ENCODE peak calls at places on chromosomes 13 and 19, in five cellular contexts. R is HEK293T; W is ACHN; X is stimulated activated CD4-positive, alpha-beta T cell treated with anti-CD3 and anti-CD28 coated beads, TNF-alpha, amount 100 ng/mL, for 1 hour; C is activated CD4-positive, alpha-beta T cell treated with anti-CD3 and anti-CD28 coated beads for 24 hours. P is an unnamed sample.

GRCh38 chr13:51538626-51539179 is 45.6 kb upstream of the WDFY2 start:
- DNase-seq in R (no peak), W (no peak), X (no peak), C (no peak), P (no peak)

GRCh38 chr19:12666305-12667048 is at the start of the genes MAN2B1 and WDR83:
- DNase-seq in R (peak), W (peak), X (peak), C (peak), P (peak)

GRCh38 chr19:17944301-17944700 is 11.5 kb downstream of the CCDC124 start:
- DNase-seq in R (no peak), W (peak), X (no peak), C (no peak), P (no peak)

GRCh38 chr19:58581227-58582141 is 8.3 kb upstream of the MZF1 start:
- DNase-seq in R (peak), W (no peak), X (peak), C (peak), P (peak)

GRCh38 chr19:9939301-9939913 is 3.1 kb upstream of the OLFM2 start:
- DNase-seq in R (no peak), W (no peak), X (no peak), C (no peak), P (no peak)

GRCh38 chr19:52369463-52370340 is at the start of gene ZNF880:
- DNase-seq in R (peak), W (no peak), X (peak), C (peak), P (peak)

GRCh38 chr19:17237747-17238706 is 7.7 kb downstream of the NR2F6 start:
- DNase-seq in R (no peak), W (no peak), X (no peak), C (no peak), P (no peak)

GRCh38 chr13:113239986-113240385 is 30.6 kb downstream of the CUL4A start:
- DNase-seq in R (no peak), W (no peak), X (no peak), C (no peak), P (no peak)

GRCh38 chr19:10344780-10345179 is 5.4 kb upstream of the ICAM3 start:
- DNase-seq in R (no peak), W (no peak), X (no peak), C (no peak), P (no peak)

GRCh38 chr19:2533072-2533425 is 57.1 kb downstream of the GADD45B start:
- DNase-seq in R (no peak), W (no peak), X (no peak), C (no peak), P (no peak)

GRCh38 chr19:4393947-4394590 is 6.3 kb downstream of the SH3GL1 start:
- DNase-seq in R (no peak), W (no peak), X (no peak), C (no peak), P (no peak)

GRCh38 chr13:38473305-38473704 is 123.7 kb downstream of the UFM1 start:
- DNase-seq in R (no peak), W (no peak), X (no peak), C (no peak), P (no peak)

GRCh38 chr19:30070970-30071632 is 129.1 kb downstream of the URI1 start:
- DNase-seq in R (no peak), W (no peak), X (no peak), C (no peak), P (no peak)

GRCh38 chr13:32206097-32206740 is 108.9 kb downstream of the ZAR1L start:
- DNase-seq in R (no peak), W (no peak), X (no peak), C (no peak), P (no peak)

GRCh38 chr13:61253105-61253877 is 162.4 kb downstream of the PCDH20 start:
- DNase-seq in R (no peak), W (no peak), X (no peak), C (no peak), P (no peak)

GRCh38 chr19:46537136-46538097 is 41.8 kb upstream of the PNMA8B start:
- DNase-seq in R (peak), W (peak), X (peak), C (peak), P (no peak)

GRCh38 chr19:33293255-33294057 is 8.9 kb downstream of the CEBPA start:
- DNase-seq in R (peak), W (no peak), X (no peak), C (no peak), P (no peak)

GRCh38 chr19:8085606-8086464 is 33.3 kb downstream of the CCL25 start:
- DNase-seq in R (no peak), W (no peak), X (no peak), C (no peak), P (no peak)

GRCh38 chr19:10544242-10544752 is 593 bp downstream of the ATG4D start:
- DNase-seq in R (no peak), W (no peak), X (no peak), C (no peak), P (no peak)

GRCh38 chr19:35015576-35016351 is 14.5 kb upstream of the SCN1B start:
- DNase-seq in R (no peak), W (no peak), X (no peak), C (no peak), P (no peak)

GRCh38 chr13:38636756-38637155 is 50.1 kb upstream of the FREM2 start:
- DNase-seq in R (no peak), W (no peak), X (no peak), C (no peak), P (no peak)

GRCh38 chr19:13796301-13797057 is 1.2 kb downstream of the ZSWIM4 start:
- DNase-seq in R (no peak), W (peak), X (no peak), C (no peak), P (no peak)